ENCODE peak calls at places on chromosome 6, in five cellular contexts. I is H1, F is neuronal stem cell, Q is trophoblast cell, H is IMR-90. R is an unnamed sample.

GRCh38 chr6:36853325-36853724 is 14.1 kb upstream of the CPNE5 start:
- DNase-seq in I (no peak), F (no peak), Q (peak), H (peak), R (peak)

GRCh38 chr6:3784885-3785744 is 33.6 kb upstream of the PXDC1 start:
- DNase-seq in I (no peak), F (no peak), Q (peak), H (no peak), R (no peak)

GRCh38 chr6:43933111-43933885 is 163.3 kb downstream of the VEGFA start:
- DNase-seq in I (no peak), F (no peak), Q (no peak), H (peak), R (peak)

GRCh38 chr6:24761193-24761835 is 13.4 kb upstream of the GMNN start:
- DNase-seq in I (no peak), F (no peak), Q (peak), H (no peak), R (no peak)

GRCh38 chr6:1103027-1103426 is 208.9 kb upstream of the FOXQ1 start:
- DNase-seq in I (no peak), F (no peak), Q (no peak), H (no peak), R (no peak)

GRCh38 chr6:4313044-4313686 is 177.8 kb upstream of the ECI2 start:
- DNase-seq in I (no peak), F (no peak), Q (peak), H (peak), R (peak)

GRCh38 chr6:82237013-82237412 is 10.5 kb downstream of the IBTK start:
- DNase-seq in I (no peak), F (no peak), Q (no peak), H (no peak), R (no peak)

GRCh38 chr6:19050765-19051164 is 663.6 kb downstream of the RNF144B start:
- DNase-seq in I (no peak), F (no peak), Q (no peak), H (no peak), R (no peak)

GRCh38 chr6:142301421-142302391 is at the start of gene ADGRG6:
- DNase-seq in I (peak), F (peak), Q (peak), H (peak), R (peak)

GRCh38 chr6:17156112-17156921 is 54.5 kb downstream of the STMND1 start:
- DNase-seq in I (peak), F (peak), Q (peak), H (peak), R (peak)

GRCh38 chr6:149334201-149334600 is 16.7 kb downstream of the TAB2 start:
- DNase-seq in I (no peak), F (no peak), Q (no peak), H (peak), R (peak)

GRCh38 chr6:37518116-37518515 is 18.4 kb upstream of the CCDC167 start:
- DNase-seq in I (no peak), F (no peak), Q (no peak), H (no peak), R (no peak)

GRCh38 chr6:43013020-43013842 is 515 bp downstream of the MEA1 start:
- DNase-seq in I (no peak), F (no peak), Q (peak), H (peak), R (peak)

GRCh38 chr6:155290491-155290890 is 23.8 kb downstream of the TFB1M start:
- DNase-seq in I (no peak), F (no peak), Q (no peak), H (no peak), R (no peak)

GRCh38 chr6:147578159-147578558 is 69.7 kb downstream of the SAMD5 start:
- DNase-seq in I (no peak), F (no peak), Q (no peak), H (peak), R (no peak)

GRCh38 chr6:79134699-79135474 is 56.8 kb upstream of the PHIP start:
- DNase-seq in I (no peak), F (no peak), Q (no peak), H (no peak), R (no peak)

GRCh38 chr6:132506869-132507813 is 5.8 kb downstream of the STX7 start:
- DNase-seq in I (no peak), F (no peak), Q (no peak), H (no peak), R (no peak)

GRCh38 chr6:55918639-55919038 is 43.2 kb upstream of the BMP5 start:
- DNase-seq in I (no peak), F (no peak), Q (no peak), H (peak), R (no peak)

GRCh38 chr6:109304284-109305015 is 77.8 kb downstream of the CD164 start:
- DNase-seq in I (no peak), F (no peak), Q (no peak), H (no peak), R (no peak)

GRCh38 chr6:159693894-159694545 is 979 bp upstream of the SOD2 start:
- DNase-seq in I (no peak), F (no peak), Q (peak), H (peak), R (peak)

GRCh38 chr6:105611606-105612005 is 208.7 kb upstream of the PREP start:
- DNase-seq in I (no peak), F (no peak), Q (no peak), H (no peak), R (no peak)

DNA sequence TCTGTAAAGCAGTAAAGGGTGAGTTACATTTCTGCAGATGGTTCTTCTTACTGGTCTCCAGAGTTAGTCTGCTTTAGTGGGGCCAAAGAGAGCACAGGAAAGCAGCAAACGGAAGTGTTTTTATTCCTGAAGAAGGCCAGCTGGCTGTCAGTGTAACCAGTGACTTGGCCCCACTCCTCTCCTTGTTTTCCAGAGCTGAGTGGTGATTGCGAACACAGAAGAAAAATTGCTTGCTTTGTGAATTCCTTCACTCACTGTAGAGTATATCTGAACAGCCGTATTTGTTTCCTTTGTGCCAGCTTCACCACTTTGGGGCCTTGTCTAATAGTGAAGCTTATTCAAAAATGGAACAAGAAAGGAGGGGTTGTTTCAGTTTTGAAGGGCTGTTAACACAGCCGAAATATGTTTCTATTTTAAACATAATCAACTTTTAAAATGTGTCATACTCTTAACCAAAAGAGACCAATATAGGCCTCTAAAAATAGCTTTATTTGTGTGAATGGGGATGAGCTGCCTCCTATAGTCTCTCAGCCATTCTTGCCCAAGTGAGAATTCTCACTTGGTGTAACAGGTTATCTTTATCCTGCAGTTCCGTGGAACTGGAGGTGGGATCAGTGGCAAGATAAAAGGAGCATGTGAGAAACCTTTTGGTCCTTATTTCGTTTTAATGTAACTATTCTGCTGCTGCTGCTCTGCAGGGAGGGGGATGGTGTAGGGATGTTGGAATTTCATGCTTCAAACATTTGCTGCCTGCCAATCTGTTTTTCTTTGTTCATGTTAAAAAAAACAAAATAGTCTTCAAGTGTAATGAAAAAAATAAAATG is 37.8 kb downstream of the ZC2HC1B start:
- DNase-seq in I (no peak), F (no peak), Q (no peak), H (peak), R (peak)
- H2BK5ac ChIP-seq in I (no peak), F (no peak), Q (no peak), H (peak), R (no peak)

DNA sequence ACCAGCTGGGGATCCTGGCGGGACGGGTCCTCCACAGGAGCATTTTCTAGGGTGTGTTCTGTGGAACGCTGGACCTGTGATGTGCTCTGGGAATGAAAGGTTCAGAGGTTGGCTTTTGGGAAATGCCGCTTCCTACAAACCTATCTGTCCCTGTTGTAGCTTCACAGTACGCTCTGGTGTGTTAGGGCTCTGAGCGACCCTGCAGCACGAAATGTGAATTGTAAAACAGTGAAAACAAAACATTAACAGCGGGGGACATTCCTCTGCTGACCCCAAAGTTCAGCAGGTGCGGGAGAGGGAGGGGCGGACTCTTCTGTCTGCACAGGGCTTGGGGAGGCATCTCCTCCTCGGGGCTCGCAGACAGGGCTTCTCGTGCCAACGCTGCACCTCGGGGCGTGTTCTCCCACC is 155.9 kb downstream of the NRN1 start:
- DNase-seq in I (no peak), F (peak), Q (no peak), H (no peak), R (no peak)
- H3K4me2 ChIP-seq in I (peak), F (peak), Q (peak), H (peak), R (peak)

GRCh38 chr6:114194362-114195343 is 148.2 kb downstream of the HS3ST5 start:
- DNase-seq in I (no peak), F (no peak), Q (no peak), H (peak), R (peak)
- H2BK5ac ChIP-seq in I (peak), F (no peak), Q (no peak), H (no peak), R (no peak)

GRCh38 chr6:35160642-35161041 is 19.5 kb upstream of the TCP11 start:
- DNase-seq in I (no peak), F (no peak), Q (no peak), H (no peak), R (no peak)
- H3K4me2 ChIP-seq in I (no peak), F (no peak), Q (no peak), H (no peak), R (no peak)

DNA sequence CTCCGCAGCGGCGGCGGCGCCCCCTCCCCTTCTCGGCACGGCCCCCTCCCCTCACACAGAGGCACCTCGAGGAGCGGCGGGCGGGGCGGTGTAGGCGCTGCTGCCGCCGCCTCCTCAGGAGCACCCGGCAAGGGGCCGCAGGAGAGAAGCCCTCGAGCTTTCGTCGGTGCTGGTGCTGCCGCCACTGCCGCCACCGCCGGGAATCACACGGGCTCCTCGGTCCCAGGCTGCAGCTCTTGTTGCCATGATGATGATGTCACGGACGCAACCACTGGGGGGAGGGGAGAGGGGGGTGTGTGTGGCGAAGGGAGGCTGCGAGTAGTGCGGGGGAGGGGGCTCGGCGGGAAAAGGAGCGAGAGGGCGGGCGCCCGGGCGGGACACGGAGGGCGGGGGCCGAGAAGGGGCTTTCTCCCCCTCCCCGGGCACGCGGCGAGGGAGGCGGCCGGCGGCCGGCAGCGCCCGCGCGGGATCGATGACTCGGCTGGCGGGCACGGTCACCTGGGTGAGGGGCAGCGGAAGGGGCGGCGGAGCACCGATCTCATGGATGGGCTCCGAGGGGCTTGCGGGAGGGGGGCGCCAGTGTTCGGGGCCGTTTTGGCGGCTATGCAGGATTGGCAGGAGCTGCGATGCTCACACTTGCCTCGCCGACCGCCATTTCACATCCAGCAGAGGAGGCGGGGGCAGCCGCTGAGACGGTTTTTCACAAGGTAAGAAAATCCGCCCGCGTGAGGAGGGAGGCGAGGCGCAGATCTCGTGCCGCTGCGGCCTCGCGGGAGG is at the start of gene REV3L:
- DNase-seq in I (peak), F (peak), Q (peak), H (peak), R (peak)
- H2BK5ac ChIP-seq in I (peak), F (peak), Q (peak), H (peak), R (peak)

GRCh38 chr6:139841794-139842215 is 467.4 kb upstream of the CITED2 start:
- DNase-seq in I (no peak), F (no peak), Q (no peak), H (no peak), R (no peak)
- H3K4me2 ChIP-seq in I (no peak), F (no peak), Q (no peak), H (no peak), R (no peak)

GRCh38 chr6:41724638-41725501 is 10.5 kb downstream of the TFEB start:
- DNase-seq in I (no peak), F (no peak), Q (no peak), H (no peak), R (no peak)

GRCh38 chr6:41726876-41727275 is 8.5 kb downstream of the TFEB start:
- DNase-seq in I (no peak), F (no peak), Q (no peak), H (no peak), R (no peak)

GRCh38 chr6:41721396-41721795 is 14.0 kb downstream of the TFEB start:
- DNase-seq in I (no peak), F (no peak), Q (no peak), H (no peak), R (no peak)

GRCh38 chr6:41723178-41723935 is 12.1 kb downstream of the TFEB start:
- DNase-seq in I (no peak), F (no peak), Q (peak), H (peak), R (peak)

GRCh38 chr6:41723936-41724637 is 11.3 kb downstream of the TFEB start:
- DNase-seq in I (no peak), F (no peak), Q (no peak), H (no peak), R (no peak)
- H2BK5ac ChIP-seq in I (peak), F (peak), Q (peak), H (peak), R (peak)